ENCODE peak calls at places on chromosomes 5 and 9, in five cellular contexts. X is T follicular helper cell; K is GM10248; Q is effector memory CD4-positive, alpha-beta T cell; D is dorsolateral prefrontal cortex. A is an unnamed sample.

GRCh38 chr9:93061260-93061751 is 2.8 kb downstream of the SUSD3 start:
- DNase-seq in X (no peak), Q (no peak), D (no peak), K (no peak), A (no peak)

GRCh38 chr9:133262226-133262625 is 12.8 kb downstream of the ABO start:
- DNase-seq in D (no peak), K (no peak), Q (no peak), X (no peak), A (no peak)

GRCh38 chr9:119963258-119963797 is 594.1 kb upstream of the BRINP1 start:
- DNase-seq in Q (no peak), D (no peak), X (no peak), K (no peak), A (no peak)

GRCh38 chr9:130846487-130847305 is 11.6 kb downstream of the ABL1 start:
- DNase-seq in D (peak; percentile 54), X (no peak), K (no peak), Q (no peak), A (no peak)

GRCh38 chr9:12812710-12813109 is 37.9 kb downstream of the LURAP1L start:
- DNase-seq in D (no peak), X (no peak), K (no peak), Q (no peak), A (no peak)

GRCh38 chr5:141040093-141040762 is 10.9 kb upstream of the PCDHB1 start:
- DNase-seq in X (no peak), D (peak; percentile 63), K (no peak), Q (no peak), A (peak; percentile 76)

GRCh38 chr5:14871084-14871572 is 450 bp downstream of the ANKH start:
- DNase-seq in Q (no peak), D (no peak), K (peak; percentile 31), X (no peak), A (no peak)

GRCh38 chr9:90659626-90660364 is 17.2 kb upstream of the DIRAS2 start:
- DNase-seq in K (no peak), D (no peak), X (no peak), Q (no peak), A (no peak)

GRCh38 chr9:93064392-93065124 is 6.1 kb downstream of the SUSD3 start:
- DNase-seq in X (peak; percentile 83), K (peak; percentile 92), D (no peak), Q (peak; percentile 87), A (no peak)

GRCh38 chr5:82523633-82524032 is 245.5 kb upstream of the RPS23 start:
- DNase-seq in X (no peak), D (no peak), K (no peak), Q (no peak), A (no peak)

GRCh38 chr9:9341203-9341602 is 1271.6 kb downstream of the PTPRD start:
- DNase-seq in K (no peak), Q (no peak), D (no peak), X (no peak), A (no peak)

GRCh38 chr5:122741681-122742080 is 33.2 kb upstream of the SNX2 start:
- DNase-seq in Q (no peak), K (no peak), X (no peak), D (no peak), A (no peak)

GRCh38 chr9:109912082-109912581 is 132.1 kb downstream of the PALM2AKAP2 start:
- DNase-seq in Q (no peak), D (no peak), K (no peak), X (no peak), A (no peak)

GRCh38 chr5:155046591-155046990 is 33.0 kb downstream of the KIF4B start:
- DNase-seq in D (no peak), Q (no peak), K (no peak), X (no peak), A (no peak)